ENCODE peak calls at places on chromosomes 11 and 22, in eight cellular contexts. C, L, X, S, H, Z, P and T are unnamed samples.

GRCh38 chr11:106087815-106088435 is 10.5 kb downstream of the AASDHPPT start:
- DNase-seq in S (peak; percentile 52), X (peak; percentile 11), L (peak; percentile 54), C (peak; percentile 42), H (peak; percentile 20), P (peak; percentile 57), Z (no peak), T (peak; percentile 49)

GRCh38 chr11:60950933-60951610 is 904 bp downstream of the SLC15A3 start:
- DNase-seq in H (no peak), S (peak; percentile 79), Z (no peak), L (peak; percentile 76), C (peak; percentile 51), P (no peak), X (no peak), T (no peak)

GRCh38 chr11:44270403-44271192 is 39.3 kb downstream of the ALX4 start:
- DNase-seq in H (no peak), Z (no peak), L (no peak), C (no peak), S (peak; percentile 51), X (no peak), P (no peak), T (no peak)

GRCh38 chr22:20121856-20122415 is 4.9 kb upstream of the TRMT2A start:
- DNase-seq in L (no peak), H (no peak), Z (no peak), S (no peak), X (no peak), P (no peak), C (no peak), T (no peak)

GRCh38 chr11:128775513-128775912 is 81.6 kb downstream of the FLI1 start:
- DNase-seq in P (no peak), H (no peak), C (no peak), S (no peak), Z (no peak), L (no peak), X (no peak), T (no peak)

GRCh38 chr11:3939211-3939610 is 83.7 kb downstream of the STIM1 start:
- DNase-seq in H (no peak), X (no peak), C (no peak), Z (no peak), S (no peak), P (no peak), L (no peak), T (no peak)

GRCh38 chr11:14904745-14905103 is 12.7 kb upstream of the CYP2R1 start:
- DNase-seq in X (peak; percentile 87), C (peak; percentile 91), H (peak; percentile 62), Z (peak; percentile 64), S (peak; percentile 93), P (peak; percentile 88), L (peak; percentile 90), T (no peak)

GRCh38 chr22:44242946-44243724 is 62.4 kb downstream of the PARVG start:
- DNase-seq in P (no peak), S (no peak), L (no peak), Z (no peak), C (no peak), H (no peak), X (no peak), T (no peak)

GRCh38 chr22:29871684-29872083 is 11.3 kb upstream of the MTMR3 start:
- DNase-seq in H (no peak), S (no peak), L (no peak), P (no peak), Z (no peak), C (no peak), X (no peak), T (peak; percentile 27)

GRCh38 chr22:24076091-24076867 is 65.2 kb downstream of the CABIN1 start:
- DNase-seq in C (no peak), P (no peak), S (peak; percentile 48), X (no peak), Z (no peak), L (no peak), H (no peak), T (no peak)

GRCh38 chr11:130001491-130002351 is 914 bp downstream of the PRDM10 start:
- DNase-seq in H (peak; percentile 0), X (no peak), Z (peak; percentile 10), S (peak; percentile 84), L (peak; percentile 68), P (peak; percentile 58), C (peak; percentile 38), T (no peak)

GRCh38 chr11:2990617-2991476 is 1.3 kb downstream of the NAP1L4 start:
- DNase-seq in P (peak; percentile 43), X (no peak), S (no peak), C (no peak), Z (no peak), L (no peak), H (peak; percentile 21), T (no peak)

GRCh38 chr11:46918087-46918751 is at the start of gene LRP4:
- DNase-seq in P (peak; percentile 57), Z (no peak), X (peak; percentile 42), C (peak; percentile 68), S (no peak), H (peak; percentile 66), L (no peak), T (peak; percentile 49)

GRCh38 chr11:2320591-2321310 is 18.9 kb downstream of the TSPAN32 start:
- DNase-seq in X (no peak), C (no peak), S (peak; percentile 52), P (no peak), L (no peak), H (no peak), Z (no peak), T (no peak)

GRCh38 chr11:2929511-2929879 is 275 bp upstream of the PHLDA2 start:
- DNase-seq in L (peak; percentile 75), X (no peak), Z (no peak), H (peak; percentile 90), C (peak; percentile 43), P (peak; percentile 82), S (peak; percentile 88), T (no peak)

GRCh38 chr11:96309001-96309642 is 33.9 kb downstream of the MAML2 start:
- DNase-seq in L (no peak), P (no peak), H (no peak), Z (no peak), C (no peak), S (no peak), X (no peak), T (no peak)

GRCh38 chr11:96310236-96310635 is 32.8 kb downstream of the MAML2 start:
- DNase-seq in X (no peak), H (no peak), P (no peak), S (no peak), C (no peak), Z (no peak), L (no peak), T (no peak)

GRCh38 chr11:96307748-96308133 is 35.3 kb downstream of the MAML2 start:
- DNase-seq in X (no peak), S (no peak), Z (no peak), C (no peak), P (peak; percentile 57), H (no peak), L (no peak), T (no peak)

GRCh38 chr11:96311120-96311568 is 31.9 kb downstream of the MAML2 start:
- DNase-seq in H (no peak), X (no peak), P (no peak), L (no peak), S (no peak), Z (no peak), C (no peak), T (no peak)

DNA sequence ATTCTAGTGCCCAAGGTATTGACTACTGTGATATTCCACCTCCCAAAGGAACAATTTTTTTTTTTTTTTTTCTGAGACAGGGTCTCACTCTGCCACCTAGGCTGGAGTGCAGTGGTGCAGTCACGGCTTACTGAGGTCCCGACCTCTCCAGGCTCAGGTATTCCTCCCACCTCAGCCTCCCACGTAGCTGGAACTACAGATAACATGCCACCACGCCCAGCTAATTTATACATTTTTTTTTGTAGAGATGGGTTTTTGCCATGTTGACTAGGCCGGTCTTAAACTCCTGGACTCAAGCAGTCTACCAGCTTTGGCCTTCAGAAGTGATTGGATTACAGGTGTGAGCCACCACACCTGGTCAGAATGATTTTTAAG is 33.4 kb downstream of the MAML2 start:
- DNase-seq in C (no peak), X (no peak), Z (no peak), H (no peak), S (no peak), L (no peak), P (no peak), T (no peak)
- TF ChIP-seq CTCF in C (no peak), X (no peak), Z (no peak), H (no peak), S (no peak), L (no peak), P (no peak), T (no peak)

GRCh38 chr11:69063671-69064260 is 15.0 kb downstream of the TPCN2 start:
- DNase-seq in X (no peak), P (no peak), H (no peak), S (no peak), L (no peak), C (no peak), Z (no peak), T (no peak)

GRCh38 chr11:69067200-69067599 is 18.5 kb downstream of the TPCN2 start:
- DNase-seq in C (no peak), S (no peak), H (no peak), P (no peak), Z (no peak), X (no peak), L (no peak), T (no peak)

GRCh38 chr11:69064394-69064957 is 15.7 kb downstream of the TPCN2 start:
- DNase-seq in L (no peak), Z (no peak), H (no peak), S (no peak), C (no peak), X (no peak), P (no peak), T (no peak)

GRCh38 chr11:69066122-69067112 is 17.7 kb downstream of the TPCN2 start:
- DNase-seq in P (no peak), S (no peak), C (no peak), X (no peak), Z (no peak), L (no peak), H (no peak), T (no peak)

GRCh38 chr11:69065136-69065710 is 16.5 kb downstream of the TPCN2 start:
- DNase-seq in H (no peak), Z (no peak), L (no peak), P (no peak), X (no peak), C (no peak), S (no peak), T (no peak)
- TF ChIP-seq CTCF in H (no peak), Z (no peak), L (no peak), P (no peak), X (no peak), C (no peak), S (no peak), T (no peak)

GRCh38 chr11:125626381-125626950 is 1.5 kb downstream of the CHEK1 start:
- DNase-seq in Z (peak; percentile 1), H (no peak), S (no peak), C (peak; percentile 14), X (no peak), P (peak; percentile 39), L (no peak), T (no peak)
- TF ChIP-seq CTCF in Z (peak; percentile 44), H (no peak), S (no peak), C (no peak), X (peak; percentile 21), P (no peak), L (no peak), T (no peak)

GRCh38 chr11:38824573-38824972 is 2226.5 kb upstream of the RAG2 start:
- DNase-seq in X (no peak), P (no peak), C (no peak), H (no peak), S (no peak), L (no peak), Z (no peak), T (no peak)
- TF ChIP-seq CTCF in X (no peak), P (no peak), C (no peak), H (no peak), S (no peak), L (no peak), Z (no peak), T (no peak)

GRCh38 chr11:59263225-59263894 is 50.6 kb upstream of the MPEG1 start:
- DNase-seq in L (no peak), S (no peak), C (peak; percentile 76), X (no peak), P (peak; percentile 72), H (peak; percentile 80), Z (no peak), T (no peak)
- TF ChIP-seq CTCF in L (peak; percentile 9), S (peak; percentile 17), C (no peak), X (peak; percentile 17), P (peak; percentile 22), H (peak; percentile 59), Z (no peak), T (no peak)